ENCODE peak calls at places on chromosome 11, in seven cellular contexts. One of them, this sample, is unnamed.

GRCh38 chr11:126405374-126405773 is 49.9 kb downstream of the ST3GAL4 start:
- DNase-seq in SK-N-SH: no peak
- DNase-seq in K562: no peak
- DNase-seq in HepG2: no peak
- DNase-seq in H1: no peak
- DNase-seq in GM12878: no peak
- DNase-seq in GM12891: no peak
- DNase-seq in this sample: no peak

GRCh38 chr11:74749127-74749964 is 697 bp downstream of the RNF169 start:
- DNase-seq in SK-N-SH: peak; percentile 86
- DNase-seq in HepG2: peak; percentile 73
- DNase-seq in K562: peak; percentile 82
- DNase-seq in GM12891: peak; percentile 62
- DNase-seq in H1: no peak
- DNase-seq in GM12878: no peak
- DNase-seq in this sample: peak; percentile 73

GRCh38 chr11:110989734-110990133 is 255.8 kb upstream of the POU2AF2 start:
- DNase-seq in GM12878: no peak
- DNase-seq in SK-N-SH: no peak
- DNase-seq in H1: no peak
- DNase-seq in GM12891: no peak
- DNase-seq in HepG2: no peak
- DNase-seq in K562: no peak
- DNase-seq in this sample: no peak

GRCh38 chr11:27305751-27306150 is 57.3 kb downstream of the CCDC34 start:
- DNase-seq in K562: no peak
- DNase-seq in GM12891: no peak
- DNase-seq in H1: no peak
- DNase-seq in GM12878: no peak
- DNase-seq in HepG2: no peak
- DNase-seq in SK-N-SH: no peak
- DNase-seq in this sample: no peak

GRCh38 chr11:61690706-61691377 is 10.7 kb downstream of the DAGLA start:
- DNase-seq in K562: no peak
- DNase-seq in HepG2: no peak
- DNase-seq in H1: no peak
- DNase-seq in SK-N-SH: no peak
- DNase-seq in GM12878: no peak
- DNase-seq in GM12891: no peak
- DNase-seq in this sample: no peak

GRCh38 chr11:75423721-75424120 is 9.3 kb downstream of the KLHL35 start:
- DNase-seq in SK-N-SH: no peak
- DNase-seq in H1: no peak
- DNase-seq in GM12891: no peak
- DNase-seq in HepG2: no peak
- DNase-seq in K562: no peak
- DNase-seq in GM12878: no peak
- DNase-seq in this sample: peak; percentile 7

GRCh38 chr11:50412832-50413231 is 380.2 kb downstream of the OR4C45 start:
- DNase-seq in SK-N-SH: no peak
- DNase-seq in H1: no peak
- DNase-seq in HepG2: no peak
- DNase-seq in K562: no peak
- DNase-seq in GM12891: no peak
- DNase-seq in GM12878: no peak
- DNase-seq in this sample: no peak

GRCh38 chr11:17609536-17610401 is 62.7 kb downstream of the OTOG start:
- DNase-seq in H1: no peak
- DNase-seq in GM12878: no peak
- DNase-seq in SK-N-SH: peak; percentile 22
- DNase-seq in K562: no peak
- DNase-seq in GM12891: no peak
- DNase-seq in HepG2: no peak
- DNase-seq in this sample: no peak

GRCh38 chr11:115503083-115503885 is 931 bp downstream of the CADM1 start:
- DNase-seq in HepG2: peak; percentile 51
- DNase-seq in GM12891: no peak
- DNase-seq in H1: no peak
- DNase-seq in GM12878: no peak
- DNase-seq in K562: no peak
- DNase-seq in SK-N-SH: peak; percentile 74
- DNase-seq in this sample: peak; percentile 28

GRCh38 chr11:13145461-13145860 is 132.1 kb upstream of the BMAL1 start:
- DNase-seq in SK-N-SH: no peak
- DNase-seq in H1: no peak
- DNase-seq in HepG2: no peak
- DNase-seq in GM12878: no peak
- DNase-seq in GM12891: no peak
- DNase-seq in K562: no peak
- DNase-seq in this sample: no peak

GRCh38 chr11:46693597-46694012 is 6.8 kb downstream of the ARHGAP1 start:
- DNase-seq in GM12878: no peak
- DNase-seq in SK-N-SH: no peak
- DNase-seq in H1: no peak
- DNase-seq in GM12891: no peak
- DNase-seq in K562: no peak
- DNase-seq in HepG2: no peak
- DNase-seq in this sample: no peak

GRCh38 chr11:2830030-2830812 is 55.4 kb downstream of the CDKN1C start:
- DNase-seq in SK-N-SH: no peak
- DNase-seq in K562: no peak
- DNase-seq in GM12878: no peak
- DNase-seq in H1: no peak
- DNase-seq in GM12891: no peak
- DNase-seq in HepG2: no peak
- DNase-seq in this sample: no peak

GRCh38 chr11:104033134-104033533 is 3.3 kb upstream of the DDI1 start:
- DNase-seq in SK-N-SH: peak; percentile 45
- DNase-seq in HepG2: peak; percentile 73
- DNase-seq in GM12891: no peak
- DNase-seq in H1: no peak
- DNase-seq in K562: no peak
- DNase-seq in GM12878: no peak
- DNase-seq in this sample: no peak

GRCh38 chr11:78657968-78658839 is 83.5 kb upstream of the NARS2 start:
- DNase-seq in H1: no peak
- DNase-seq in K562: no peak
- DNase-seq in GM12891: no peak
- DNase-seq in GM12878: no peak
- DNase-seq in HepG2: no peak
- DNase-seq in SK-N-SH: no peak
- DNase-seq in this sample: no peak

GRCh38 chr11:99682646-99683045 is 661.9 kb downstream of the CNTN5 start:
- DNase-seq in SK-N-SH: no peak
- DNase-seq in HepG2: no peak
- DNase-seq in K562: no peak
- DNase-seq in H1: no peak
- DNase-seq in GM12878: no peak
- DNase-seq in GM12891: no peak
- DNase-seq in this sample: no peak

GRCh38 chr11:88320149-88320559 is 17.4 kb downstream of the CTSC start:
- DNase-seq in H1: no peak
- DNase-seq in SK-N-SH: no peak
- DNase-seq in HepG2: no peak
- DNase-seq in GM12891: no peak
- DNase-seq in K562: no peak
- DNase-seq in GM12878: no peak
- DNase-seq in this sample: no peak

GRCh38 chr11:100832851-100833250 is 145.8 kb downstream of the ARHGAP42 start:
- DNase-seq in HepG2: no peak
- DNase-seq in GM12891: no peak
- DNase-seq in SK-N-SH: no peak
- DNase-seq in H1: no peak
- DNase-seq in GM12878: no peak
- DNase-seq in K562: no peak
- DNase-seq in this sample: no peak

GRCh38 chr11:16276251-16276650 is 80.1 kb downstream of the SOX6 start:
- DNase-seq in GM12891: no peak
- DNase-seq in HepG2: no peak
- DNase-seq in H1: no peak
- DNase-seq in K562: no peak
- DNase-seq in SK-N-SH: no peak
- DNase-seq in GM12878: no peak
- DNase-seq in this sample: no peak

GRCh38 chr11:71293961-71294782 is 41.8 kb upstream of the SHANK2 start:
- DNase-seq in GM12891: no peak
- DNase-seq in H1: no peak
- DNase-seq in SK-N-SH: no peak
- DNase-seq in K562: no peak
- DNase-seq in HepG2: no peak
- DNase-seq in GM12878: no peak
- DNase-seq in this sample: no peak

GRCh38 chr11:37509471-37509870 is 911.4 kb upstream of the RAG2 start:
- DNase-seq in K562: no peak
- DNase-seq in HepG2: no peak
- DNase-seq in GM12891: no peak
- DNase-seq in GM12878: no peak
- DNase-seq in SK-N-SH: no peak
- DNase-seq in H1: no peak
- DNase-seq in this sample: no peak

GRCh38 chr11:4960877-4961276 is 5.4 kb upstream of the OR51A2 start:
- DNase-seq in GM12878: no peak
- DNase-seq in GM12891: no peak
- DNase-seq in HepG2: no peak
- DNase-seq in SK-N-SH: no peak
- DNase-seq in H1: no peak
- DNase-seq in K562: no peak
- DNase-seq in this sample: no peak

GRCh38 chr11:96013459-96014213 is 89.7 kb upstream of the MTMR2 start:
- DNase-seq in H1: no peak
- DNase-seq in SK-N-SH: no peak
- DNase-seq in GM12878: no peak
- DNase-seq in HepG2: no peak
- DNase-seq in K562: no peak
- DNase-seq in GM12891: no peak
- DNase-seq in this sample: no peak

GRCh38 chr11:104573431-104573830 is 324.8 kb downstream of the CASP12 start:
- DNase-seq in H1: no peak
- DNase-seq in HepG2: no peak
- DNase-seq in K562: no peak
- DNase-seq in GM12878: no peak
- DNase-seq in SK-N-SH: no peak
- DNase-seq in GM12891: no peak
- DNase-seq in this sample: no peak

GRCh38 chr11:22567759-22568158 is 57.9 kb downstream of the FANCF start:
- DNase-seq in GM12878: no peak
- DNase-seq in GM12891: no peak
- DNase-seq in HepG2: no peak
- DNase-seq in SK-N-SH: no peak
- DNase-seq in H1: no peak
- DNase-seq in K562: no peak
- DNase-seq in this sample: no peak

GRCh38 chr11:73330569-73331093 is 22.6 kb downstream of the ARHGEF17 start:
- DNase-seq in GM12891: no peak
- DNase-seq in GM12878: no peak
- DNase-seq in H1: no peak
- DNase-seq in K562: peak; percentile 54
- DNase-seq in HepG2: peak; percentile 48
- DNase-seq in SK-N-SH: peak; percentile 71
- DNase-seq in this sample: no peak
- TF ChIP-seq TAF1 in GM12891: no peak
- TF ChIP-seq TAF1 in GM12878: no peak
- TF ChIP-seq TAF1 in H1: no peak
- TF ChIP-seq TAF1 in K562: no peak
- TF ChIP-seq TAF1 in HepG2: no peak
- TF ChIP-seq TAF1 in SK-N-SH: no peak
- TF ChIP-seq TAF1 in this sample: no peak

GRCh38 chr11:122879785-122880184 is 2.8 kb upstream of the JHY start:
- DNase-seq in SK-N-SH: peak; percentile 11
- DNase-seq in GM12878: no peak
- DNase-seq in HepG2: no peak
- DNase-seq in K562: no peak
- DNase-seq in H1: no peak
- DNase-seq in GM12891: no peak
- DNase-seq in this sample: no peak
- TF ChIP-seq POLR2AphosphoS5 in SK-N-SH: no peak
- TF ChIP-seq POLR2AphosphoS5 in GM12878: no peak
- TF ChIP-seq POLR2AphosphoS5 in HepG2: no peak
- TF ChIP-seq POLR2AphosphoS5 in K562: no peak
- TF ChIP-seq POLR2AphosphoS5 in H1: no peak
- TF ChIP-seq POLR2AphosphoS5 in GM12891: no peak
- TF ChIP-seq POLR2AphosphoS5 in this sample: no peak

GRCh38 chr11:134938212-134938611 is 526.2 kb upstream of the B3GAT1 start:
- DNase-seq in GM12891: no peak
- DNase-seq in GM12878: no peak
- DNase-seq in HepG2: no peak
- DNase-seq in K562: no peak
- DNase-seq in SK-N-SH: no peak
- DNase-seq in H1: no peak
- DNase-seq in this sample: no peak

DNA sequence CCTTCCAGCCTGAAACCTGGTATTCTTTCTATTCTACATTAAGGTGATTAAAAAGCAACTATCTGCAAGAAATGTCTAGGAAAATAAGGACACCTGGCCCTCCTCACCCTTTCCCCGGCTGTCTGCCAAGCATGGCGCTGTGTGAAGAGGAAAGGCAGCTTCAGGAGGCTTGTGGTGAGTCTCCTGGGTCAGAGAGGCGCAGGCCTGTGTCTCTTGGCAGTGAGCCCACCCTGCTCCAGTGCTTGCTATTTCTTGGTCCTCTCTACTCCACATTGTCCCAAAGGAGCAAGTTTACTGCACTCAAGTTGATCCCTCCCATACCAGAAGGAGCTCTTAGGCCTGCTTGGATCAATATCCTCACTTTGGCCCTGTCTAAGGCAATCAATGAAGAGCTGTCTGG is 520.7 kb upstream of the B3GAT1 start:
- DNase-seq in GM12878: no peak
- DNase-seq in K562: no peak
- DNase-seq in HepG2: no peak
- DNase-seq in H1: no peak
- DNase-seq in GM12891: no peak
- DNase-seq in SK-N-SH: no peak
- DNase-seq in this sample: no peak
- TF ChIP-seq TAF1 in GM12878: no peak
- TF ChIP-seq TAF1 in K562: no peak
- TF ChIP-seq TAF1 in HepG2: no peak
- TF ChIP-seq TAF1 in H1: no peak
- TF ChIP-seq TAF1 in GM12891: no peak
- TF ChIP-seq TAF1 in SK-N-SH: no peak
- TF ChIP-seq TAF1 in this sample: no peak

DNA sequence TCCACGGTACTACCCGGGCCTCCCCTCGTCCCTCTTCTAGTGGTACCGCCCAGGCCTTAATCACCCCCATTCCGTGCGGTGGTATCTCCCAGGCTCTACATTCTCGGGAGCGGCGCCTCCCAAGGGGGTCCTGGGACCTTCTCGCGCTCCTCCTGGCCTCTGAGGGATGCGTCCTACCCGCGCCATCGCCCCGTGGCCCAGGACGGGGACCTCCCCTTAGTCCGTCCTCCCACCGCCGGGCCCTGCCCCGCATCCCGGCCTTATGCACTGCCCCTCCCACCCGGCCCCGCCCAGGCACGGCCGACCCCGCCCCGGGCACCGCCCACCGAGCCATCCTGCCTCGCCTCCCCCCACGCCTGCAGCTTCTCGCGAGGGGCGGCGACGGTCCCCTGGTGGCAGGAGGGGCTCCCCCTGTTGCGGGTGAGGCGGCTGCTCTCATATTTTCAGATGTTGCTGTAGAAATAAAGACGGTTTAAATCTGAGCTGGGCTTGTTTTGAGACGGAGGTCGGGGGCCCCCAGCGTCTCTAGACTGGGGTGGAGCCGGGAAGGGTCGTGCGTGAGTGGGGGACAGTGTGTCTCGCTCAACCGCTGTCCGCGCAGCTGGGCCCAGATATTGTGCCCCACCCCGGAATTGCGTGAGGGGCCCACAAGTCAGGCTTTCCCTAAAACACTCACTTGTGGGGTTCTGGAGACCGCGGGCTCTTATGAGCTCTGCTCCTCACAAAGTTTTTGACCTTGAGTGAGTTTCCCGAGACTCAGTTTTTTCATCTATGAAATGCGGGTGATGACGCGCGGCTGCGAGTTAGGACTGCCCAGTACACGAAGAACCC is 845 bp upstream of the RAB1B start:
- DNase-seq in HepG2: peak; percentile 57
- DNase-seq in K562: peak; percentile 91
- DNase-seq in GM12891: peak; percentile 91
- DNase-seq in H1: peak; percentile 51
- DNase-seq in SK-N-SH: peak; percentile 96
- DNase-seq in GM12878: peak; percentile 54
- DNase-seq in this sample: peak; percentile 90
- TF ChIP-seq POLR2AphosphoS5 in HepG2: peak; percentile 66
- TF ChIP-seq POLR2AphosphoS5 in K562: peak; percentile 61
- TF ChIP-seq POLR2AphosphoS5 in GM12891: no peak
- TF ChIP-seq POLR2AphosphoS5 in H1: no peak
- TF ChIP-seq POLR2AphosphoS5 in SK-N-SH: peak; percentile 50
- TF ChIP-seq POLR2AphosphoS5 in GM12878: no peak
- TF ChIP-seq POLR2AphosphoS5 in this sample: no peak

This sample was measured in GM12892.